ENCODE peak calls at places on chromosomes 11 and 22, in seven cellular contexts. A is coronary artery, S is MM.1S, F is AG10803, R is foreskin fibroblast, U is astrocyte of the spinal cord, Q is thyroid gland. O is an unnamed sample.

GRCh38 chr11:75279273-75279672 is 38.7 kb downstream of the TPBGL start:
- DNase-seq in A (peak), S (no peak), F (no peak), R (no peak), U (no peak), Q (no peak), O (peak)

GRCh38 chr22:20765938-20766337 is 8.0 kb upstream of the SERPIND1 start:
- DNase-seq in A (no peak), S (no peak), F (no peak), R (no peak), U (no peak), Q (peak), O (no peak)

GRCh38 chr11:129973809-129974208 is 28.8 kb downstream of the PRDM10 start:
- DNase-seq in A (no peak), S (no peak), F (no peak), R (no peak), U (no peak), Q (peak), O (no peak)

GRCh38 chr22:20117656-20118571 is 888 bp upstream of the TRMT2A start:
- DNase-seq in A (no peak), S (peak), F (peak), R (peak), U (no peak), Q (peak), O (peak)

GRCh38 chr11:131889146-131889577 is 518.7 kb downstream of the NTM start:
- DNase-seq in A (no peak), S (no peak), F (peak), R (peak), U (peak), Q (no peak), O (peak)

GRCh38 chr11:74037309-74037708 is 28.4 kb upstream of the UCP3 start:
- DNase-seq in A (no peak), S (no peak), F (peak), R (peak), U (peak), Q (peak), O (no peak)

GRCh38 chr11:45551181-45551580 is 114.2 kb downstream of the CHST1 start:
- DNase-seq in A (no peak), S (no peak), F (no peak), R (no peak), U (no peak), Q (no peak), O (no peak)

GRCh38 chr11:67194096-67194495 is 72.2 kb upstream of the GRK2 start:
- DNase-seq in A (no peak), S (no peak), F (no peak), R (no peak), U (no peak), Q (no peak), O (no peak)

GRCh38 chr11:119318240-119319135 is 1.6 kb upstream of the MCAM start:
- DNase-seq in A (peak), S (no peak), F (peak), R (no peak), U (peak), Q (no peak), O (peak)

GRCh38 chr11:77705195-77705876 is 67.7 kb upstream of the CLNS1A start:
- DNase-seq in A (no peak), S (no peak), F (peak), R (peak), U (peak), Q (no peak), O (peak)

GRCh38 chr11:35598254-35599125 is 19.8 kb upstream of the FJX1 start:
- DNase-seq in A (peak), S (no peak), F (no peak), R (peak), U (no peak), Q (no peak), O (no peak)

GRCh38 chr11:36577859-36578258 is 10.1 kb downstream of the RAG1 start:
- DNase-seq in A (no peak), S (no peak), F (peak), R (peak), U (peak), Q (no peak), O (peak)

GRCh38 chr11:88575876-88576275 is 238.3 kb upstream of the CTSC start:
- DNase-seq in A (no peak), S (no peak), F (no peak), R (no peak), U (no peak), Q (no peak), O (no peak)

GRCh38 chr11:85827768-85828639 is 17.1 kb upstream of the SYTL2 start:
- DNase-seq in A (no peak), S (peak), F (peak), R (peak), U (peak), Q (no peak), O (peak)

GRCh38 chr11:9568854-9569587 is 4.4 kb upstream of the WEE1 start:
- DNase-seq in A (peak), S (peak), F (peak), R (peak), U (peak), Q (peak), O (peak)

GRCh38 chr11:7413961-7414728 is 71.2 kb upstream of the OLFML1 start:
- DNase-seq in A (no peak), S (no peak), F (no peak), R (no peak), U (no peak), Q (no peak), O (no peak)

GRCh38 chr11:121881806-121882205 is 234.2 kb downstream of the BLID start:
- DNase-seq in A (no peak), S (no peak), F (peak), R (peak), U (peak), Q (no peak), O (peak)

GRCh38 chr11:129854229-129854805 is 38.7 kb downstream of the TMEM45B start:
- DNase-seq in A (no peak), S (no peak), F (no peak), R (peak), U (no peak), Q (no peak), O (no peak)

GRCh38 chr11:31913985-31914384 is 102.9 kb upstream of the PAX6 start:
- DNase-seq in A (no peak), S (peak), F (no peak), R (no peak), U (no peak), Q (no peak), O (no peak)

GRCh38 chr11:76419896-76420295 is 24.9 kb upstream of the EMSY start:
- DNase-seq in A (no peak), S (no peak), F (no peak), R (no peak), U (no peak), Q (no peak), O (no peak)

GRCh38 chr11:111749646-111750045 is 16.5 kb downstream of the PPP2R1B start:
- DNase-seq in A (no peak), S (no peak), F (no peak), R (no peak), U (no peak), Q (no peak), O (no peak)

GRCh38 chr11:105774899-105775298 is 165.0 kb downstream of the GRIA4 start:
- DNase-seq in A (no peak), S (no peak), F (no peak), R (no peak), U (no peak), Q (no peak), O (no peak)

GRCh38 chr22:36383110-36383581 is 4.6 kb downstream of the MYH9 start:
- DNase-seq in A (no peak), S (peak), F (peak), R (peak), U (peak), Q (peak), O (peak)

GRCh38 chr11:21561589-21561988 is 631.3 kb upstream of the ANO5 start:
- DNase-seq in A (no peak), S (no peak), F (no peak), R (peak), U (no peak), Q (no peak), O (no peak)

GRCh38 chr22:36378080-36378788 is 9.5 kb downstream of the MYH9 start:
- DNase-seq in A (no peak), S (no peak), F (no peak), R (no peak), U (no peak), Q (no peak), O (no peak)

GRCh38 chr11:88656960-88657738 is 319.6 kb upstream of the CTSC start:
- DNase-seq in A (no peak), S (no peak), F (no peak), R (peak), U (peak), Q (no peak), O (peak)

GRCh38 chr22:44783581-44783980 is 31.2 kb downstream of the ARHGAP8 start:
- DNase-seq in A (no peak), S (no peak), F (no peak), R (no peak), U (no peak), Q (peak), O (no peak)

GRCh38 chr22:46053563-46054090 is 76.7 kb upstream of the WNT7B start:
- DNase-seq in A (no peak), S (peak), F (peak), R (peak), U (peak), Q (peak), O (peak)

GRCh38 chr11:33376331-33377099 is 119.3 kb downstream of the HIPK3 start:
- DNase-seq in A (no peak), S (peak), F (peak), R (peak), U (no peak), Q (peak), O (no peak)

GRCh38 chr11:33375688-33376311 is 118.6 kb downstream of the HIPK3 start:
- DNase-seq in A (no peak), S (peak), F (peak), R (peak), U (peak), Q (no peak), O (peak)

GRCh38 chr11:33377100-33377851 is 120.1 kb downstream of the HIPK3 start:
- DNase-seq in A (no peak), S (no peak), F (peak), R (peak), U (peak), Q (no peak), O (peak)

GRCh38 chr11:33373636-33374035 is 116.5 kb downstream of the HIPK3 start:
- DNase-seq in A (no peak), S (no peak), F (no peak), R (no peak), U (no peak), Q (no peak), O (no peak)

DNA sequence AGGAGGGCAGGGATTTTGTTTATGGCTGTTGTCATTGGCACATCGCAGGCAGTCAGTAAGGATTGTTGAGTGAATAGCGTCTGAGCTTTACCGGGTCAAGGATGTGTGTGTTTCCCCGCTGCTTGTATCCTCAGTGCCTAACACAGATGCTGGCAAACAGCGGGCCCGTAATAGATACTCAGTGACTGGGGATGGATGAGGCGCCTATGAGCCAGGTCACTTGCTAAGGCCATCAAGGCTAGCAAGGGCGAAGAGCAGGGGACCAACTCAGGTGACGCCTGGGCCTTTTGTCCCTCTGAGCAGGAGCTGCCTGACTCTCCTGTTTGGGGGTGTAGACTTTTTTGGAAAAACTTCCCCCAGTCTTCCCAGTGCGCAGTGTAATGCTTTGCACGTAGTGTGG is 118.1 kb downstream of the HIPK3 start:
- DNase-seq in A (no peak), S (no peak), F (no peak), R (no peak), U (no peak), Q (no peak), O (no peak)
- H3K4me3 ChIP-seq in A (peak), S (peak), F (peak), R (peak), U (peak), Q (no peak), O (peak)

GRCh38 chr22:30553971-30554370 is 7.4 kb upstream of the SEC14L6 start:
- DNase-seq in A (no peak), S (no peak), F (no peak), R (no peak), U (no peak), Q (no peak), O (no peak)

GRCh38 chr22:30559889-30560288 is 13.3 kb upstream of the SEC14L6 start:
- DNase-seq in A (no peak), S (no peak), F (no peak), R (no peak), U (no peak), Q (no peak), O (no peak)

GRCh38 chr22:30556388-30556787 is 9.8 kb upstream of the SEC14L6 start:
- DNase-seq in A (no peak), S (no peak), F (no peak), R (no peak), U (no peak), Q (no peak), O (no peak)

GRCh38 chr22:30555282-30556210 is 9.0 kb upstream of the SEC14L6 start:
- DNase-seq in A (no peak), S (no peak), F (no peak), R (no peak), U (no peak), Q (no peak), O (no peak)

DNA sequence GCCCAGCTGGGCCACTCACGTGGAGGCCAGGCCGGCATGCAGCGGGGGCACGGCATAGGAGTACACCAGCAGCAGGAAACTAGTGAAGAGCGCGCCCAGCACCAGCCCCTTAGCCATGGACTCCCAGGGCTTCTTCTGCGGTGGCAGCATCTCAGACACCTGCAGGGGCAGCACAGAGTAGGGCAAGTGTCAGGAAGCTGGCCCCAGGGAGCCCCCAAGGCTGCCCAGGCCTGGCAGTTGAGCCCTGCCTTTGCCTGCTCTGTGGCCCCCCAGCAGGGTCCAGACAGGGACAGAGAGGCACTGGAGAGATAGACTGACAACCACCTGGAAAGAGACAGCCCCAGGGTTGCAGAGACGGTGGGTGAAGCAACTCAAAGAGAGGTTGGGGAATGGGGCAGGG is 10.7 kb upstream of the SEC14L6 start:
- DNase-seq in A (no peak), S (no peak), F (no peak), R (no peak), U (no peak), Q (no peak), O (no peak)
- TF ChIP-seq CTCF in A (no peak), S (no peak), F (no peak), R (no peak), U (no peak), Q (no peak), O (no peak)

GRCh38 chr22:31093956-31094622 is 13.0 kb downstream of the SMTN start:
- DNase-seq in A (peak), S (no peak), F (no peak), R (no peak), U (no peak), Q (peak), O (no peak)

GRCh38 chr22:31096637-31097274 is 10.6 kb downstream of the SELENOM start:
- DNase-seq in A (no peak), S (no peak), F (no peak), R (no peak), U (no peak), Q (no peak), O (no peak)

GRCh38 chr22:31097941-31098632 is 9.3 kb downstream of the SELENOM start:
- DNase-seq in A (peak), S (no peak), F (no peak), R (no peak), U (no peak), Q (no peak), O (no peak)

GRCh38 chr22:31094741-31095140 is 12.6 kb downstream of the SELENOM start:
- DNase-seq in A (no peak), S (no peak), F (no peak), R (no peak), U (no peak), Q (no peak), O (no peak)

GRCh38 chr22:31095637-31096249 is 11.6 kb downstream of the SELENOM start:
- DNase-seq in A (no peak), S (no peak), F (no peak), R (no peak), U (no peak), Q (no peak), O (no peak)
- H3K4me3 ChIP-seq in A (no peak), S (no peak), F (no peak), R (no peak), U (no peak), Q (no peak), O (no peak)

DNA sequence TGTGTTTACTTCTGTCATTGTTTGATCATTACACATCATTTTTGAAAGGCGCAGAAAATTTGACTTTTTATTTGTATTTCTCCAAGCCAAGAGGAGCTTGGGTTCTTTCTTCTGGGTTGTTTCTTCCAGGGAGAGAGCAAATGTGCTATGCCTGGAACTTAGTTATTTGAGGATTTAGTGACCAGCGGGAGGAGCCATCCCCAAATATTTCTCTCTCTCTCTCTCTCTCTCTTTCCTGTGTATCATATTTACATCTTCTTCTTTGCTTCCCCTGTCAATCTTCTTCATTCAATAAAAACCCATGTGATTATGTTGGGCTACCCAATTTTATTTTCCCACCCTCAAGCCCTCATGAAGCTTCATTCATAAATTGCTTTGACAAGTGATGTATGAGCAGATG is 534.5 kb downstream of the LRRC4C start:
- DNase-seq in A (no peak), S (no peak), F (no peak), R (no peak), U (no peak), Q (no peak), O (no peak)
- TF ChIP-seq CTCF in A (no peak), S (no peak), F (no peak), R (no peak), U (no peak), Q (no peak), O (no peak)

GRCh38 chr11:123132881-123133280 is 62.2 kb downstream of the CLMP start:
- DNase-seq in A (no peak), S (no peak), F (no peak), R (no peak), U (no peak), Q (no peak), O (no peak)

GRCh38 chr11:123139206-123139605 is 55.8 kb downstream of the CLMP start:
- DNase-seq in A (no peak), S (no peak), F (no peak), R (no peak), U (no peak), Q (no peak), O (no peak)

GRCh38 chr11:123137496-123138270 is 57.4 kb downstream of the CLMP start:
- DNase-seq in A (peak), S (no peak), F (peak), R (peak), U (peak), Q (peak), O (peak)

GRCh38 chr11:123135863-123136446 is 59.1 kb downstream of the CLMP start:
- DNase-seq in A (no peak), S (no peak), F (no peak), R (no peak), U (no peak), Q (no peak), O (peak)
- H3K4me3 ChIP-seq in A (no peak), S (no peak), F (no peak), R (no peak), U (no peak), Q (no peak), O (peak)

GRCh38 chr22:23803001-23803819 is 16.4 kb downstream of the SMARCB1 start:
- DNase-seq in A (no peak), S (no peak), F (no peak), R (no peak), U (no peak), Q (no peak), O (no peak)

GRCh38 chr22:23801886-23802377 is 15.2 kb downstream of the SMARCB1 start:
- DNase-seq in A (no peak), S (no peak), F (no peak), R (no peak), U (no peak), Q (no peak), O (no peak)

GRCh38 chr22:23806837-23807236 is 20.1 kb downstream of the SMARCB1 start:
- DNase-seq in A (no peak), S (no peak), F (no peak), R (no peak), U (no peak), Q (no peak), O (no peak)

GRCh38 chr22:23801238-23801821 is 14.6 kb downstream of the SMARCB1 start:
- DNase-seq in A (no peak), S (no peak), F (no peak), R (no peak), U (no peak), Q (peak), O (no peak)

GRCh38 chr22:23804781-23805291 is 18.1 kb downstream of the SMARCB1 start:
- DNase-seq in A (no peak), S (no peak), F (no peak), R (no peak), U (no peak), Q (no peak), O (no peak)
- TF ChIP-seq CTCF in A (no peak), S (no peak), F (no peak), R (no peak), U (no peak), Q (no peak), O (no peak)